ENCODE peak calls at places on chromosome X, in ten cellular contexts. B, G, X, Q, N, S, F, R, Z and O are unnamed samples.

GRCh38 chrX:40736170-40736505 is 796 bp upstream of the MED14 start:
- DNase-seq in Q (no peak), X (no peak), F (no peak), Z (no peak), R (no peak), N (no peak), G (peak), S (no peak), B (no peak), O (no peak)

GRCh38 chrX:54043084-54043483 is 1.2 kb downstream of the PHF8 start:
- DNase-seq in G (no peak), F (no peak), Q (no peak), X (no peak), S (no peak), Z (no peak), R (no peak), B (no peak), N (no peak), O (no peak)

GRCh38 chrX:41097326-41097725 is 12.1 kb downstream of the USP9X start:
- DNase-seq in Q (no peak), B (no peak), X (no peak), S (no peak), G (no peak), Z (no peak), N (no peak), R (no peak), F (no peak), O (no peak)

GRCh38 chrX:105822138-105823091 is at the start of gene NRK:
- DNase-seq in B (no peak), X (no peak), S (no peak), R (no peak), G (no peak), N (no peak), Z (no peak), F (no peak), Q (peak), O (no peak)

GRCh38 chrX:140524556-140524955 is 19.7 kb upstream of the SOX3 start:
- DNase-seq in X (peak), R (no peak), B (no peak), Z (no peak), G (no peak), F (no peak), N (no peak), Q (no peak), S (no peak), O (no peak)

GRCh38 chrX:1451251-1451675 is 1.4 kb downstream of the ASMTL start:
- DNase-seq in S (no peak), R (no peak), N (no peak), X (no peak), B (peak), Z (no peak), G (no peak), Q (no peak), F (no peak), O (no peak)

GRCh38 chrX:107440187-107440586 is 9.3 kb upstream of the FRMPD3 start:
- DNase-seq in X (no peak), R (no peak), F (no peak), N (no peak), S (no peak), Q (no peak), Z (no peak), G (no peak), B (no peak), O (no peak)

GRCh38 chrX:2402361-2402690 is 98.5 kb downstream of the DHRSX start:
- DNase-seq in X (no peak), Z (no peak), G (no peak), Q (no peak), R (no peak), F (no peak), N (no peak), B (no peak), S (no peak), O (no peak)

GRCh38 chrX:40171513-40172168 is 73.9 kb upstream of the BCOR start:
- DNase-seq in Q (no peak), X (peak), S (no peak), B (no peak), R (no peak), N (no peak), Z (no peak), G (no peak), F (no peak), O (no peak)